ENCODE peak calls at places on chromosomes 16 and 17, in six cellular contexts. A, D, B, O, Q and U are unnamed samples.

GRCh38 chr16:67967956-67968439 is 439 bp downstream of the SLC12A4 start:
- DNase-seq in Q (peak), A (peak), B (peak), D (peak), O (peak), U (peak)

GRCh38 chr17:19386974-19387920 is at the start of gene MFAP4:
- DNase-seq in D (peak), B (no peak), A (no peak), Q (peak), O (no peak), U (peak)

GRCh38 chr16:86663691-86664517 is 85.6 kb downstream of the FOXL1 start:
- DNase-seq in O (no peak), Q (peak), D (peak), B (peak), A (no peak), U (no peak)

GRCh38 chr17:10019941-10020403 is 114.9 kb upstream of the RCVRN start:
- DNase-seq in D (no peak), O (no peak), Q (no peak), B (no peak), A (no peak), U (no peak)

GRCh38 chr16:31427441-31428276 is 501 bp downstream of the COX6A2 start:
- DNase-seq in O (no peak), D (peak), A (no peak), B (peak), Q (peak), U (peak)

GRCh38 chr17:74343526-74344284 is 17.7 kb downstream of the KIF19 start:
- DNase-seq in Q (no peak), B (no peak), O (no peak), A (no peak), D (no peak), U (no peak)

GRCh38 chr16:24853830-24854229 is 8.1 kb downstream of the SLC5A11 start:
- DNase-seq in A (no peak), Q (peak), O (no peak), B (peak), D (peak), U (peak)

GRCh38 chr17:58060596-58061191 is 22.5 kb upstream of the DYNLL2 start:
- DNase-seq in A (no peak), O (no peak), B (peak), Q (peak), D (no peak), U (no peak)

GRCh38 chr16:23858496-23859062 is 22.8 kb downstream of the PRKCB start:
- DNase-seq in O (no peak), D (no peak), Q (peak), B (no peak), A (no peak), U (no peak)

GRCh38 chr17:77944390-77945222 is 13.9 kb upstream of the TNRC6C start:
- DNase-seq in O (no peak), A (no peak), D (no peak), Q (peak), B (no peak), U (no peak)

GRCh38 chr17:77946900-77947643 is 11.4 kb upstream of the TNRC6C start:
- DNase-seq in B (no peak), A (no peak), Q (no peak), D (no peak), O (no peak), U (no peak)

GRCh38 chr17:77952368-77952767 is 6.1 kb upstream of the TNRC6C start:
- DNase-seq in O (no peak), Q (no peak), A (no peak), D (no peak), B (no peak), U (no peak)

GRCh38 chr17:77951123-77951522 is 7.4 kb upstream of the TNRC6C start:
- DNase-seq in A (no peak), O (no peak), B (no peak), D (no peak), Q (no peak), U (no peak)

DNA sequence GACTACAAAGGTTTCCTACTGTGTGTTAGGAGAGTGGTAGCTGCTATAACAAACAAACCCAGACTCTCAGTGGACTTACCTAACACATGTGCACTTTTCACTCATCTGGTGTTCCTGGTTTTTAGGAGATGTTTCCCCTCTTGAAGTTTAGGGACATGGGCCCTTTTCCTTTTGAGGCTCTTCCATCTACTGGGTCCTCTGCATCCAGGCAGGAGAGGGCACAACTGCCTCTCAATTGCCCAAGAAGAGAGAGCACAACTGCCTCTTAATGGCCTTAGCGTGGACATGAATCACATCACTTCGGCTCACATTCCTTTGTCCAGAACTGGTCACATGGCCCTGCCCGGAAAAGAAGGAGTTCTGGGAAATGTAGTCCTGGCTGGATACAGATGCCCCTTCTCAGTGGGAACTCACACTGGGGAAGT is 9.8 kb upstream of the TNRC6C start:
- DNase-seq in A (no peak), D (peak), Q (peak), B (peak), O (no peak), U (peak)
- H2AFZ ChIP-seq in A (peak), D (no peak), Q (no peak), B (no peak), O (no peak), U (peak)

GRCh38 chr17:43382776-43383175 is 16.0 kb upstream of the ARL4D start:
- DNase-seq in Q (no peak), O (no peak), A (no peak), D (no peak), B (no peak), U (no peak)
- H2AFZ ChIP-seq in Q (no peak), O (no peak), A (no peak), D (no peak), B (no peak), U (no peak)

DNA sequence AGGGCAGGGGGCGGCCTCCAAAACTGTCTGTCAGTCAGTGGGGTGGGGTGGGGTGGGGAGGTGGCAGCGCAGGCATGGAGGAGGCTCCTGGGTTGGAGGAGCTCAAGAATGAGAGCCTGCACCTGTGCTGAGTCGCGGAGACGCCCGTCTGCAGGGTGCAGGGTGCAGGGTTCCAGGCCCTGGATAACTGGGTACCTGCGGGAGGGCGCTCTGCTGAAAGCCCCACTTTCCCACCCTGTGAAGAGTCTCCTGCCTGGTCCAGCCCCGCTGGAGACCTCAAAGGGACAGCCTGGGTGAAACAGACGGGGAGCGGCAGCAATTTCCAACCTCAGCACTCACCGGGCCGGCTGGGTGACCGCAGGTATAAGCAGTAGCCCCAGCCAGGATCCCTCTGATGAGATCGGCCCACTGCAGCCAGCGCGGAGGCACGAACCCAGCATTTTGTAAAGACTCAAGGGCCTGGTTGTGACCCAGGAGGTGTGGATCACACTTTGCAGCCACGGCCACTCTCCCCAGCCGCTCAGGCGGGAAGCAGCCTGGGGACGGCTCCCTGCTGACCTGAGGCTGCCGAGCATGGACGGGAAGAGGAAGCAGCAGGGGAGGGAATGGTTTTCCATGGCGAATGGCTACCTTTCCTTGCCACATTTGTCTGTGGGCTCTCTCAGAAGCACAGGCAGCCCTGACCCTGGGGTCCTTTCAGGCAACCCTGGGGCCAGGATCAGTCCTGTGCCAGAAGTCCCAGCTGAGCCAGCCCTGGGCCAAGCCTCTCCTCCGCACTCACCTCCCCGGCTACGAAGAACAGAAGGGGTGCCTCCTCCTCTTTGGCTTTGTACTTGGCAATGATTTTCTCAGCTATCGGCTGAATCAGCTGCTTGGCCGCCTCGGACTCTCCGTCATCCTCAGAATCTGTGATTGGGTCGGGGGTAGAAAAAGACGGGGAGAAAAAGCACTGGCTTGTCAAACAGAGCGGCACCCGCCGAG is 21.0 kb downstream of the MRM3 start:
- DNase-seq in D (no peak), O (no peak), B (no peak), A (no peak), Q (no peak), U (no peak)
- H2AFZ ChIP-seq in D (no peak), O (no peak), B (no peak), A (no peak), Q (no peak), U (no peak)

DNA sequence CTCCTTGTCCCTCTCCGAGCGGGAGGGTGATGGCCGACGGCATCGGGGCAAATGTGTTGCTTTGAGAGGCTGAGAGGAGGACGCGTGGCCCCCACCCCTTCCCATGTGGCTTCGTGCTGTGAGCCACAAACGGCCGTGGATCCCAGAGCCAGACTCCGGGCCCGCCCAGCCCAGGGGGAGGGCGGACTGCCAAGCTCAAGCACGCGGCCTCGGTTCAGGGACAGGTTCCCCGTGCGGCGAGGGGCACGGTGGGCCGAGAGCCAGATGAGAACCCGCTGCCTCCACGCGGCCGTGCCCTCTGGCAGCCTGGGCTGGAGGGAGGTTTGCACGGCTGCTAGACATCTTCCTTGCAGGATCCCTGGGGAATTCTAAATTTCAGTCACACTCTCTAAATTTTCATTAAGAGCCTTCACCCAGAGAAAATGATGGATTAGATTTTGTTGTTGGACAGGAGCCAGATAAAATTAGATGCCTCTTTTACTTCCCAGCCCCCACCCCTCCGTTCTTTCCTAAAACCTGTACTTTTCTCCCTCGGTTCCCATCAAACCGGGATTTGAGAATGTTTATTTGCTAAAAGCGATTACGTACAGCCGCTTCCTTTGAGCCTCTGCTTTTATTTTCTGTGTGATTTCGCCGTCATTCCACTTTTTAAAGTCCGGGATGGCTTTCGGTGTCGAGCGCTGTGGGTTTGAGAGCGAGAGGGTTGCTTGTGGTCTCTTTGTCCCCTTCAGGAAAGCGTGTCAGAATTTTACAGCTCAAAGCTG is 24.9 kb upstream of the GNG13 start:
- DNase-seq in D (peak), B (no peak), A (no peak), Q (peak), O (no peak), U (no peak)
- H2AFZ ChIP-seq in D (peak), B (no peak), A (peak), Q (peak), O (no peak), U (no peak)

DNA sequence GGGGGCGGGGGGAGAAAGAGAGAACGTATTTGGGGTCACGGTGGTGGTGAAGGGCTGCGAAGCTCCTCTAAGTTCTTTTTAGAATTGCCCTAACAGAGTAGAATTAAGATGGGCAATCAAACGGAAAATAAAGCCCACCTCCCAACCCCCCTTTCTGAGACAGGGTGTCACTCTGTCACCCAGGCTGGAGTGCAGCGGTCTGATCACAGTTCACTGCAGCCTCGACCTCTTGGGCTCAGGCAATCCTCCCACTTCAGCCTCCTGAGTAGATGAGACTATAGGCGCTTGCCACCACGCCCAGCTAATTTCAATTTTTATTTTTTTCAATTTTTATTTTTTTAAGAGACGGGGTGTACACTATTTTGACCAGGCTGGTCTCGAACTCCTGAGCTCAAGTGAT is 710 bp upstream of the CAVIN1 start:
- DNase-seq in B (no peak), Q (no peak), D (no peak), A (no peak), O (no peak), U (no peak)
- H2AFZ ChIP-seq in B (no peak), Q (peak), D (no peak), A (peak), O (no peak), U (peak)

DNA sequence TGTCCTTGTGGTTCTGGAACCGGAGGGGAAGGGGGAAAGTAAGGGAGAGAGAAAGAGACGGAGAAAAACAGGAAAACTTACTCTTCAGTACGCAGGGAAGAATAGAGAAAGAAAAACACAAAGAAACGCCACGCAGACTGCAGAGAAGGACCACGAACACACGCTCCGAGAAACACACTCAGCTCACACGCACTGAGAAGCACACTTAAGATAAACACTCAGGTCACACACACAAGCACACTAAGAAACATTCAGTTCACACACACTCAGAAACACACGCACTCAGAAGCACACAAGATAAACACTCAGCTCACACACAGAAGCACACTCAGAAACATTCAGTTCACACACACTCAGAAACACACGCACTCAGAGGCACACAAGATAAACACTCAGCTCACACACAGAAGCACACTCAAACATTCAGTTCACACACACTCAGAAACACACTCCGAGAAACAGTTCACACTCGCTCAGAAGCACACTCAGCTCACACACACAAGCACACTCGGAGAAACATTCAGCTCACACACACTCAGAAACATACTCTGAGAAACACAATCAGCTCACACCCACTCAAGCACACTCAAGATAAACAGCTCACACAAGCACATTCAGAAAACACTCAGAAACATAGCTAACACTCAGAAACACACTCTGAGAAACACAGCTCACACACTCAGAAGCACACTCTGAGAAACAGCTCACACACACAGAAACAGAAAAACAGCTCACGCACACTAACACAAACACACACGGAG is 754 bp downstream of the TMEM98 start:
- DNase-seq in A (no peak), B (peak), O (no peak), D (peak), Q (peak), U (no peak)
- H2AFZ ChIP-seq in A (peak), B (peak), O (no peak), D (peak), Q (peak), U (peak)

GRCh38 chr17:78734841-78735641 is 47.0 kb downstream of the CYTH1 start:
- DNase-seq in O (no peak), Q (no peak), B (no peak), A (no peak), D (no peak), U (no peak)

GRCh38 chr17:78736526-78737079 is 45.5 kb downstream of the CYTH1 start:
- DNase-seq in Q (no peak), A (no peak), O (peak), B (peak), D (no peak), U (peak)

GRCh38 chr17:78738245-78738644 is 43.8 kb downstream of the CYTH1 start:
- DNase-seq in Q (no peak), D (no peak), B (no peak), O (no peak), A (no peak), U (no peak)

GRCh38 chr17:78737332-78737731 is 44.7 kb downstream of the CYTH1 start:
- DNase-seq in Q (peak), B (peak), A (no peak), O (no peak), D (peak), U (no peak)

GRCh38 chr17:78735832-78736525 is 46.1 kb downstream of the CYTH1 start:
- DNase-seq in A (no peak), Q (peak), B (peak), D (no peak), O (no peak), U (no peak)
- H2AFZ ChIP-seq in A (no peak), Q (no peak), B (peak), D (no peak), O (no peak), U (no peak)

DNA sequence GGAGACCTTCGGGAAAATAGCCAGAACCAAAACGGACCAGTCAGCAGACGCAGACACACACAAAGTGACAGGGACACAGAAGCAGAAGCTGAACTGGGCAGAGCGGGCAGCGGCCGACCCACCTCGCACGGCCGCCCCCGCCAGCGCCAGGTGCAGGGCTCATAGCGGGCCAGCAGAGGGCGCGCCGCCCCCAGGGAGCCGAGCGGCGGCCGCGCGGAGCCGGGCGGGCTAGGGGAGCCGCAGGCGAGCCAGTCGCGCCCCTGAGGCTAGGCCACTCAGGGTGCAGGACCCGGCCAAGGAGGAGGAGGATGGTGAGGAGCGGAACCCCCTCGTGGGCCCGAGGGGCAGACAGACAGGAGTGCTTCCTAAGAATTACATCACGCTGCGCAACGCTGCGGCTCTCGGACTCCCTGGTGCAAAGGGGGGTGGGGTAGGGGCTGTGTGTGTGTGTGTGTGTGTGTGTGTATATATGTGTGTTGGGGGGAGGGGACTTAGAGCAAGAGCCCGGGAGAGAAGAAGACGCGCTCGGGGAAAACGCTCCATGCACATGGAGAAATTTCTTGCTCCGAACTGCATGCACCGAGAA is 919 bp upstream of the NOG start:
- DNase-seq in A (peak), O (peak), D (peak), B (peak), Q (peak), U (peak)
- H2AFZ ChIP-seq in A (peak), O (no peak), D (peak), B (peak), Q (peak), U (peak)